ENCODE peak calls at places on chromosomes 7 and 10, in five cellular contexts. V is foreskin fibroblast, E is AG04449, P is astrocyte of the spinal cord, X is heart right ventricle. H is an unnamed sample.

GRCh38 chr7:129110575-129111376 is 33.7 kb upstream of the TSPAN33 start:
- DNase-seq in V (no peak), E (no peak), P (no peak), X (no peak), H (no peak)

GRCh38 chr7:44157116-44158059 is 16.3 kb upstream of the MYL7 start:
- DNase-seq in V (no peak), E (no peak), P (no peak), X (no peak), H (no peak)

GRCh38 chr7:1579481-1580421 is 9.9 kb upstream of the PSMG3 start:
- DNase-seq in V (peak), E (no peak), P (peak), X (peak), H (peak)

GRCh38 chr7:117737882-117738281 is 135.4 kb downstream of the CTTNBP2 start:
- DNase-seq in V (no peak), E (no peak), P (no peak), X (no peak), H (no peak)

GRCh38 chr10:133141963-133142350 is 18.1 kb upstream of the KNDC1 start:
- DNase-seq in V (no peak), E (no peak), P (no peak), X (no peak), H (no peak)

GRCh38 chr10:71975891-71976725 is 11.9 kb downstream of the CHST3 start:
- DNase-seq in V (peak), E (no peak), P (peak), X (no peak), H (peak)

GRCh38 chr7:68613405-68613804 is 984.9 kb upstream of the AUTS2 start:
- DNase-seq in V (no peak), E (no peak), P (no peak), X (no peak), H (no peak)

GRCh38 chr10:116697816-116698215 is 44.5 kb downstream of the HSPA12A start:
- DNase-seq in V (no peak), E (no peak), P (no peak), X (no peak), H (no peak)

GRCh38 chr10:398954-399353 is 263.7 kb downstream of the ZMYND11 start:
- DNase-seq in V (no peak), E (no peak), P (no peak), X (no peak), H (no peak)

GRCh38 chr10:67780759-67781538 is 57.0 kb downstream of the DNAJC12 start:
- DNase-seq in V (no peak), E (no peak), P (no peak), X (no peak), H (peak)

GRCh38 chr7:105958037-105958436 is 5.0 kb upstream of the CDHR3 start:
- DNase-seq in V (no peak), E (no peak), P (no peak), X (no peak), H (no peak)

GRCh38 chr7:21675255-21675654 is 132.4 kb downstream of the DNAH11 start:
- DNase-seq in V (no peak), E (no peak), P (no peak), X (no peak), H (no peak)

GRCh38 chr7:93060865-93061264 is 56.9 kb downstream of the SAMD9 start:
- DNase-seq in V (no peak), E (no peak), P (no peak), X (no peak), H (no peak)

GRCh38 chr7:108181073-108181985 is 51.2 kb upstream of the LAMB4 start:
- DNase-seq in V (peak), E (peak), P (peak), X (no peak), H (peak)

GRCh38 chr10:88281592-88282268 is 301.4 kb downstream of the RNLS start:
- DNase-seq in V (peak), E (peak), P (peak), X (no peak), H (peak)

GRCh38 chr7:36746347-36746746 is 22.1 kb upstream of the AOAH start:
- DNase-seq in V (no peak), E (no peak), P (peak), X (peak), H (peak)

GRCh38 chr7:150799741-150800575 is at the start of gene TMEM176B:
- DNase-seq in V (no peak), E (no peak), P (no peak), X (peak), H (no peak)

GRCh38 chr7:5755704-5756131 is 25.7 kb downstream of the RNF216 start:
- DNase-seq in V (peak), E (peak), P (peak), X (no peak), H (peak)

GRCh38 chr10:42640610-42641229 is 2.4 kb upstream of the ZNF33B start:
- DNase-seq in V (no peak), E (no peak), P (no peak), X (no peak), H (no peak)

GRCh38 chr7:38542156-38542555 is 89.0 kb downstream of the AMPH start:
- DNase-seq in V (peak), E (no peak), P (no peak), X (no peak), H (no peak)

GRCh38 chr10:83343676-83344075 is 795.6 kb upstream of the GHITM start:
- DNase-seq in V (no peak), E (no peak), P (no peak), X (no peak), H (no peak)

GRCh38 chr7:121342631-121343030 is 13.8 kb downstream of the WNT16 start:
- DNase-seq in V (peak), E (no peak), P (no peak), X (no peak), H (no peak)

GRCh38 chr7:56097700-56098099 is 4.9 kb upstream of the PHKG1 start:
- DNase-seq in V (peak), E (peak), P (peak), X (no peak), H (peak)

GRCh38 chr10:44306147-44306710 is 78.7 kb downstream of the CXCL12 start:
- DNase-seq in V (peak), E (peak), P (peak), X (no peak), H (peak)

GRCh38 chr7:155814569-155815276 is 2.5 kb upstream of the SHH start:
- DNase-seq in V (peak), E (no peak), P (no peak), X (no peak), H (peak)

GRCh38 chr7:116451958-116452729 is 47.4 kb upstream of the CAV2 start:
- DNase-seq in V (no peak), E (no peak), P (no peak), X (no peak), H (no peak)
- TF ChIP-seq CTCF in V (no peak), E (no peak), P (no peak), X (no peak), H (no peak)

GRCh38 chr7:25852249-25852994 is 299.6 kb upstream of the NFE2L3 start:
- DNase-seq in V (peak), E (no peak), P (no peak), X (peak), H (no peak)
- H3K4me3 ChIP-seq in V (no peak), E (peak), P (no peak), X (no peak), H (no peak)

GRCh38 chr10:60296073-60296472 is 93.6 kb downstream of the ANK3 start:
- DNase-seq in V (no peak), E (no peak), P (no peak), X (no peak), H (no peak)

GRCh38 chr10:60303778-60304177 is 85.9 kb downstream of the ANK3 start:
- DNase-seq in V (no peak), E (no peak), P (no peak), X (no peak), H (no peak)

GRCh38 chr10:60298408-60299389 is 91.0 kb downstream of the ANK3 start:
- DNase-seq in V (no peak), E (no peak), P (no peak), X (no peak), H (no peak)

GRCh38 chr10:60299390-60299778 is 90.3 kb downstream of the ANK3 start:
- DNase-seq in V (no peak), E (no peak), P (no peak), X (no peak), H (no peak)

GRCh38 chr10:60299961-60300883 is 89.5 kb downstream of the ANK3 start:
- DNase-seq in V (no peak), E (no peak), P (peak), X (no peak), H (peak)
- TF ChIP-seq CTCF in V (no peak), E (no peak), P (no peak), X (no peak), H (peak)

GRCh38 chr7:27808626-27809025 is 68.7 kb downstream of the TAX1BP1 start:
- DNase-seq in V (peak), E (peak), P (peak), X (no peak), H (peak)

GRCh38 chr7:27812706-27813105 is 72.7 kb downstream of the TAX1BP1 start:
- DNase-seq in V (no peak), E (no peak), P (no peak), X (no peak), H (no peak)

GRCh38 chr7:27810186-27810585 is 70.2 kb downstream of the TAX1BP1 start:
- DNase-seq in V (no peak), E (no peak), P (no peak), X (no peak), H (no peak)

GRCh38 chr7:27814054-27814453 is 74.1 kb downstream of the TAX1BP1 start:
- DNase-seq in V (no peak), E (peak), P (peak), X (no peak), H (peak)
- H3K4me3 ChIP-seq in V (no peak), E (no peak), P (no peak), X (no peak), H (no peak)

GRCh38 chr10:77835669-77836086 is 90.9 kb downstream of the DLG5 start:
- DNase-seq in V (no peak), E (no peak), P (peak), X (peak), H (no peak)

GRCh38 chr10:77836299-77836820 is 90.2 kb downstream of the DLG5 start:
- DNase-seq in V (peak), E (no peak), P (no peak), X (peak), H (no peak)

GRCh38 chr10:77837248-77837924 is 89.2 kb downstream of the DLG5 start:
- DNase-seq in V (peak), E (no peak), P (peak), X (no peak), H (no peak)

GRCh38 chr10:77840636-77841035 is 85.9 kb downstream of the DLG5 start:
- DNase-seq in V (no peak), E (no peak), P (no peak), X (no peak), H (no peak)

GRCh38 chr10:77837925-77838595 is 88.5 kb downstream of the DLG5 start:
- DNase-seq in V (peak), E (no peak), P (no peak), X (no peak), H (no peak)
- TF ChIP-seq CTCF in V (no peak), E (no peak), P (no peak), X (no peak), H (no peak)

GRCh38 chr10:8056891-8057331 is 2.4 kb downstream of the GATA3 start:
- DNase-seq in V (no peak), E (no peak), P (no peak), X (no peak), H (no peak)
- H3K4me3 ChIP-seq in V (no peak), E (no peak), P (peak), X (peak), H (no peak)

GRCh38 chr10:119996944-119997343 is 104.4 kb downstream of the SEC23IP start:
- DNase-seq in V (no peak), E (no peak), P (no peak), X (no peak), H (no peak)
- TF ChIP-seq CTCF in V (no peak), E (no peak), P (no peak), X (no peak), H (no peak)

GRCh38 chr10:128064615-128065580 is 61.3 kb downstream of the MKI67 start:
- DNase-seq in V (peak), E (peak), P (peak), X (peak), H (peak)
- H3K4me3 ChIP-seq in V (no peak), E (no peak), P (no peak), X (no peak), H (no peak)